ENCODE peak calls at places on chromosomes 4 and X, in seven cellular contexts. L, S, F, Q, V, G and W are unnamed samples.
A peak's percentile ranks its signal among the peaks of the same experiment; 100 is the strongest.

GRCh38 chr4:1196421-1197183 is 24.2 kb upstream of the SPON2 start:
- DNase-seq in V (no peak), G (no peak), S (no peak), Q (no peak), F (no peak), L (no peak), W (peak; percentile 17)

GRCh38 chr4:125734504-125734903 is 419.7 kb downstream of the FAT4 start:
- DNase-seq in G (no peak), Q (no peak), V (no peak), F (no peak), L (no peak), S (no peak), W (no peak)

GRCh38 chrX:1093112-1093511 is 119.3 kb downstream of the CRLF2 start:
- DNase-seq in V (no peak), S (no peak), L (peak; percentile 57), Q (peak; percentile 6), F (no peak), G (no peak), W (no peak)

GRCh38 chr4:7623468-7623867 is 188.7 kb upstream of the PSAPL1 start:
- DNase-seq in V (no peak), G (no peak), Q (no peak), S (no peak), F (no peak), L (no peak), W (no peak)

GRCh38 chr4:176054942-176055341 is 10.7 kb upstream of the WDR17 start:
- DNase-seq in G (no peak), F (no peak), V (no peak), Q (no peak), S (no peak), L (no peak), W (no peak)

GRCh38 chr4:165625281-165625680 is 246.5 kb downstream of the CPE start:
- DNase-seq in S (no peak), V (no peak), G (no peak), Q (no peak), L (no peak), F (no peak), W (no peak)

GRCh38 chr4:147198411-147199051 is 252.9 kb upstream of the TTC29 start:
- DNase-seq in S (no peak), V (no peak), Q (no peak), L (no peak), G (peak; percentile 4), F (no peak), W (no peak)

GRCh38 chr4:1323635-1324442 is 23.2 kb upstream of the UVSSA start:
- DNase-seq in L (no peak), V (no peak), S (no peak), G (no peak), F (no peak), Q (no peak), W (no peak)

GRCh38 chr4:173735585-173735984 is 205.6 kb upstream of the HAND2 start:
- DNase-seq in G (no peak), V (no peak), F (no peak), S (no peak), Q (no peak), L (no peak), W (no peak)

GRCh38 chr4:183268556-183268955 is 51.5 kb downstream of the CLDN22 start:
- DNase-seq in G (no peak), Q (no peak), F (no peak), S (no peak), V (no peak), L (no peak), W (no peak)

GRCh38 chrX:112846114-112846513 is 5.5 kb upstream of the AMOT start:
- DNase-seq in V (no peak), F (no peak), Q (peak; percentile 62), S (no peak), L (no peak), G (no peak), W (no peak)

GRCh38 chr4:175444512-175444911 is 367.6 kb downstream of the GPM6A start:
- DNase-seq in V (no peak), G (peak; percentile 11), S (no peak), L (no peak), F (no peak), Q (no peak), W (no peak)

GRCh38 chr4:23455482-23455881 is 434.4 kb downstream of the PPARGC1A start:
- DNase-seq in S (no peak), F (no peak), Q (no peak), V (no peak), L (no peak), G (peak; percentile 35), W (no peak)

GRCh38 chr4:4856071-4857000 is 3.1 kb upstream of the MSX1 start:
- DNase-seq in Q (no peak), F (peak; percentile 74), S (no peak), L (no peak), G (peak; percentile 49), V (no peak), W (no peak)

GRCh38 chr4:41363384-41363981 is 106.8 kb downstream of the UCHL1 start:
- DNase-seq in L (no peak), S (peak; percentile 37), F (no peak), V (no peak), Q (no peak), G (no peak), W (peak; percentile 23)

GRCh38 chr4:6092971-6093370 is 74.7 kb upstream of the C4orf50 start:
- DNase-seq in G (no peak), S (no peak), F (no peak), Q (no peak), L (no peak), V (no peak), W (no peak)

GRCh38 chr4:145891958-145892357 is 46.7 kb downstream of the ZNF827 start:
- DNase-seq in S (no peak), G (peak; percentile 6), L (no peak), Q (no peak), V (no peak), F (no peak), W (no peak)

GRCh38 chrX:151970661-151971060 is 3.8 kb downstream of the GABRE start:
- DNase-seq in Q (peak; percentile 84), V (no peak), L (no peak), G (peak; percentile 22), S (peak; percentile 75), F (no peak), W (peak; percentile 69)

GRCh38 chrX:114906978-114907510 is 110.4 kb downstream of the IL13RA2 start:
- DNase-seq in G (no peak), V (no peak), F (no peak), Q (no peak), S (no peak), L (no peak), W (no peak)

GRCh38 chr4:102247041-102247440 is 98.2 kb downstream of the SLC39A8 start:
- DNase-seq in L (no peak), F (no peak), V (no peak), S (no peak), G (no peak), Q (no peak), W (no peak)

GRCh38 chr4:152700151-152700550 is 20.4 kb upstream of the TMEM154 start:
- DNase-seq in S (no peak), G (no peak), F (no peak), V (no peak), L (no peak), Q (no peak), W (no peak)

GRCh38 chr4:147651563-147651962 is 32.4 kb downstream of the PRMT9 start:
- DNase-seq in S (no peak), G (no peak), V (no peak), L (no peak), Q (no peak), F (no peak), W (no peak)

GRCh38 chr4:3365871-3366842 is 73.3 kb downstream of the RGS12 start:
- DNase-seq in V (no peak), S (no peak), F (no peak), L (no peak), G (no peak), Q (no peak), W (no peak)

GRCh38 chr4:87093443-87094123 is 126.8 kb downstream of the KLHL8 start:
- DNase-seq in Q (no peak), S (no peak), L (peak; percentile 34), V (no peak), F (peak; percentile 65), G (peak; percentile 55), W (no peak)

GRCh38 chr4:87975466-87975865 is at the start of gene SPP1:
- DNase-seq in G (peak; percentile 10), V (no peak), F (no peak), L (peak; percentile 9), Q (no peak), S (no peak), W (no peak)

GRCh38 chrX:314781-315595 is 3.6 kb downstream of the GTPBP6 start:
- DNase-seq in G (no peak), F (no peak), L (no peak), S (no peak), V (no peak), Q (peak; percentile 61), W (no peak)

GRCh38 chr4:4430492-4431195 is 43.7 kb downstream of the NSG1 start:
- DNase-seq in L (peak; percentile 38), V (no peak), Q (no peak), G (peak; percentile 65), F (peak; percentile 61), S (no peak), W (no peak)

GRCh38 chr4:41625531-41625930 is 87.6 kb downstream of the LIMCH1 start:
- DNase-seq in L (no peak), G (no peak), S (no peak), Q (no peak), V (no peak), F (no peak), W (no peak)

GRCh38 chrX:48726596-48726995 is 30.1 kb downstream of the SUV39H1 start:
- DNase-seq in S (no peak), F (no peak), V (no peak), G (no peak), Q (no peak), L (no peak), W (no peak)

GRCh38 chr4:90883519-90883918 is 756.3 kb downstream of the CCSER1 start:
- DNase-seq in F (no peak), L (no peak), S (no peak), G (no peak), Q (no peak), V (no peak), W (no peak)

GRCh38 chr4:88881227-88881569 is 175.8 kb downstream of the FAM13A start:
- DNase-seq in Q (no peak), V (no peak), F (no peak), G (no peak), S (no peak), L (no peak), W (no peak)

GRCh38 chr4:38902221-38902620 is 34.6 kb downstream of the FAM114A1 start:
- DNase-seq in G (no peak), S (no peak), L (no peak), Q (no peak), V (no peak), F (no peak), W (no peak)

GRCh38 chrX:48937065-48937907 is 18.5 kb upstream of the PIM2 start:
- DNase-seq in G (no peak), S (peak; percentile 33), L (peak; percentile 84), V (no peak), Q (no peak), F (no peak), W (no peak)

GRCh38 chrX:78182881-78183280 is 43.4 kb upstream of the TAF9B start:
- DNase-seq in S (no peak), L (no peak), G (no peak), Q (no peak), V (no peak), F (no peak), W (no peak)